ENCODE peak calls at places on chromosomes 13 and 19, in seven cellular contexts. One of them, this sample, is unnamed. For H3K9me3, the result is how much of the 10 kb centered on the place peaks cover.

GRCh38 chr19:46787331-46788100 is 878 bp downstream of the SLC1A5 start:
- DNase-seq in naive thymus-derived CD4-positive, alpha-beta T cell: peak
- DNase-seq in tibial artery: peak
- DNase-seq in lower lobe of right lung: peak
- DNase-seq in effector memory CD4-positive, alpha-beta T cell: peak
- DNase-seq in breast epithelium: peak
- DNase-seq in right cardiac atrium: peak
- DNase-seq in this sample: no peak

GRCh38 chr13:33110713-33111413 is 94.6 kb downstream of the KL start:
- DNase-seq in naive thymus-derived CD4-positive, alpha-beta T cell: no peak
- DNase-seq in tibial artery: peak
- DNase-seq in lower lobe of right lung: peak
- DNase-seq in effector memory CD4-positive, alpha-beta T cell: no peak
- DNase-seq in breast epithelium: peak
- DNase-seq in right cardiac atrium: peak
- DNase-seq in this sample: peak

GRCh38 chr13:97976551-97977375 is 23.3 kb downstream of the IPO5 start:
- DNase-seq in naive thymus-derived CD4-positive, alpha-beta T cell: no peak
- DNase-seq in tibial artery: no peak
- DNase-seq in lower lobe of right lung: peak
- DNase-seq in effector memory CD4-positive, alpha-beta T cell: no peak
- DNase-seq in breast epithelium: no peak
- DNase-seq in right cardiac atrium: no peak
- DNase-seq in this sample: no peak

GRCh38 chr13:21240586-21240985 is 64.1 kb downstream of the MRPL57 start:
- DNase-seq in naive thymus-derived CD4-positive, alpha-beta T cell: no peak
- DNase-seq in tibial artery: no peak
- DNase-seq in lower lobe of right lung: no peak
- DNase-seq in effector memory CD4-positive, alpha-beta T cell: no peak
- DNase-seq in breast epithelium: no peak
- DNase-seq in right cardiac atrium: no peak
- DNase-seq in this sample: no peak

GRCh38 chr13:95955719-95956118 is 97.5 kb downstream of the UGGT2 start:
- DNase-seq in naive thymus-derived CD4-positive, alpha-beta T cell: no peak
- DNase-seq in tibial artery: no peak
- DNase-seq in lower lobe of right lung: no peak
- DNase-seq in effector memory CD4-positive, alpha-beta T cell: no peak
- DNase-seq in breast epithelium: no peak
- DNase-seq in right cardiac atrium: no peak
- DNase-seq in this sample: no peak

GRCh38 chr13:112732679-112733078 is 42.8 kb downstream of the ATP11A start:
- DNase-seq in naive thymus-derived CD4-positive, alpha-beta T cell: no peak
- DNase-seq in tibial artery: no peak
- DNase-seq in lower lobe of right lung: no peak
- DNase-seq in effector memory CD4-positive, alpha-beta T cell: no peak
- DNase-seq in breast epithelium: no peak
- DNase-seq in right cardiac atrium: no peak
- DNase-seq in this sample: no peak

GRCh38 chr13:113466321-113466836 is 13.1 kb upstream of the ADPRHL1 start:
- DNase-seq in naive thymus-derived CD4-positive, alpha-beta T cell: no peak
- DNase-seq in tibial artery: no peak
- DNase-seq in lower lobe of right lung: no peak
- DNase-seq in effector memory CD4-positive, alpha-beta T cell: no peak
- DNase-seq in breast epithelium: no peak
- DNase-seq in right cardiac atrium: no peak
- DNase-seq in this sample: no peak

GRCh38 chr19:53511933-53512374 is 26.0 kb upstream of the ZNF331 start:
- DNase-seq in naive thymus-derived CD4-positive, alpha-beta T cell: peak
- DNase-seq in tibial artery: peak
- DNase-seq in lower lobe of right lung: peak
- DNase-seq in effector memory CD4-positive, alpha-beta T cell: peak
- DNase-seq in breast epithelium: peak
- DNase-seq in right cardiac atrium: peak
- DNase-seq in this sample: peak

GRCh38 chr13:32824671-32825070 is 191.6 kb upstream of the KL start:
- DNase-seq in naive thymus-derived CD4-positive, alpha-beta T cell: no peak
- DNase-seq in tibial artery: no peak
- DNase-seq in lower lobe of right lung: no peak
- DNase-seq in effector memory CD4-positive, alpha-beta T cell: no peak
- DNase-seq in breast epithelium: no peak
- DNase-seq in right cardiac atrium: no peak
- DNase-seq in this sample: no peak

GRCh38 chr13:101779147-101779546 is 326.7 kb downstream of the ITGBL1 start:
- DNase-seq in naive thymus-derived CD4-positive, alpha-beta T cell: no peak
- DNase-seq in tibial artery: no peak
- DNase-seq in lower lobe of right lung: no peak
- DNase-seq in effector memory CD4-positive, alpha-beta T cell: no peak
- DNase-seq in breast epithelium: no peak
- DNase-seq in right cardiac atrium: no peak
- DNase-seq in this sample: no peak

GRCh38 chr13:101567841-101568240 is 115.4 kb downstream of the ITGBL1 start:
- DNase-seq in naive thymus-derived CD4-positive, alpha-beta T cell: no peak
- DNase-seq in tibial artery: no peak
- DNase-seq in lower lobe of right lung: no peak
- DNase-seq in effector memory CD4-positive, alpha-beta T cell: no peak
- DNase-seq in breast epithelium: no peak
- DNase-seq in right cardiac atrium: no peak
- DNase-seq in this sample: no peak

GRCh38 chr13:71374471-71375041 is 492.4 kb downstream of the DACH1 start:
- DNase-seq in naive thymus-derived CD4-positive, alpha-beta T cell: no peak
- DNase-seq in tibial artery: no peak
- DNase-seq in lower lobe of right lung: no peak
- DNase-seq in effector memory CD4-positive, alpha-beta T cell: no peak
- DNase-seq in breast epithelium: no peak
- DNase-seq in right cardiac atrium: no peak
- DNase-seq in this sample: no peak

GRCh38 chr13:25117312-25117711 is 21.4 kb downstream of the PABPC3 start:
- DNase-seq in naive thymus-derived CD4-positive, alpha-beta T cell: no peak
- DNase-seq in tibial artery: no peak
- DNase-seq in lower lobe of right lung: no peak
- DNase-seq in effector memory CD4-positive, alpha-beta T cell: no peak
- DNase-seq in breast epithelium: no peak
- DNase-seq in right cardiac atrium: no peak
- DNase-seq in this sample: no peak

GRCh38 chr19:54158812-54159351 is 639 bp downstream of the LENG1 start:
- DNase-seq in naive thymus-derived CD4-positive, alpha-beta T cell: peak
- DNase-seq in tibial artery: no peak
- DNase-seq in lower lobe of right lung: no peak
- DNase-seq in effector memory CD4-positive, alpha-beta T cell: no peak
- DNase-seq in breast epithelium: no peak
- DNase-seq in right cardiac atrium: peak
- DNase-seq in this sample: no peak

GRCh38 chr13:29707876-29708543 is 112.5 kb upstream of the SLC7A1 start:
- DNase-seq in naive thymus-derived CD4-positive, alpha-beta T cell: peak
- DNase-seq in tibial artery: no peak
- DNase-seq in lower lobe of right lung: no peak
- DNase-seq in effector memory CD4-positive, alpha-beta T cell: peak
- DNase-seq in breast epithelium: no peak
- DNase-seq in right cardiac atrium: peak
- DNase-seq in this sample: no peak

GRCh38 chr13:48096670-48097069 is 1.8 kb upstream of the MED4 start:
- DNase-seq in naive thymus-derived CD4-positive, alpha-beta T cell: no peak
- DNase-seq in tibial artery: no peak
- DNase-seq in lower lobe of right lung: no peak
- DNase-seq in effector memory CD4-positive, alpha-beta T cell: no peak
- DNase-seq in breast epithelium: no peak
- DNase-seq in right cardiac atrium: no peak
- DNase-seq in this sample: no peak

GRCh38 chr19:14114854-14115253 is 2.7 kb downstream of the PRKACA start:
- DNase-seq in naive thymus-derived CD4-positive, alpha-beta T cell: peak
- DNase-seq in tibial artery: peak
- DNase-seq in lower lobe of right lung: peak
- DNase-seq in effector memory CD4-positive, alpha-beta T cell: peak
- DNase-seq in breast epithelium: no peak
- DNase-seq in right cardiac atrium: peak
- DNase-seq in this sample: no peak

GRCh38 chr19:17671906-17672305 is 16.2 kb downstream of the UNC13A start:
- DNase-seq in naive thymus-derived CD4-positive, alpha-beta T cell: no peak
- DNase-seq in tibial artery: no peak
- DNase-seq in lower lobe of right lung: no peak
- DNase-seq in effector memory CD4-positive, alpha-beta T cell: no peak
- DNase-seq in breast epithelium: no peak
- DNase-seq in right cardiac atrium: no peak
- DNase-seq in this sample: no peak

GRCh38 chr19:52735734-52736133 is 890 bp upstream of the ZNF611 start:
- DNase-seq in naive thymus-derived CD4-positive, alpha-beta T cell: no peak
- DNase-seq in tibial artery: peak
- DNase-seq in lower lobe of right lung: peak
- DNase-seq in effector memory CD4-positive, alpha-beta T cell: no peak
- DNase-seq in breast epithelium: peak
- DNase-seq in right cardiac atrium: peak
- DNase-seq in this sample: peak

GRCh38 chr13:51148223-51148951 is 37.3 kb upstream of the C13orf42 start:
- DNase-seq in naive thymus-derived CD4-positive, alpha-beta T cell: peak
- DNase-seq in tibial artery: no peak
- DNase-seq in lower lobe of right lung: no peak
- DNase-seq in effector memory CD4-positive, alpha-beta T cell: no peak
- DNase-seq in breast epithelium: no peak
- DNase-seq in right cardiac atrium: peak
- DNase-seq in this sample: no peak

GRCh38 chr13:67063036-67063435 is 167.1 kb downstream of the PCDH9 start:
- DNase-seq in naive thymus-derived CD4-positive, alpha-beta T cell: no peak
- DNase-seq in tibial artery: no peak
- DNase-seq in lower lobe of right lung: no peak
- DNase-seq in effector memory CD4-positive, alpha-beta T cell: no peak
- DNase-seq in breast epithelium: peak
- DNase-seq in right cardiac atrium: no peak
- DNase-seq in this sample: no peak

GRCh38 chr13:76737526-76737925 is 148.7 kb downstream of the KCTD12 start:
- DNase-seq in naive thymus-derived CD4-positive, alpha-beta T cell: no peak
- DNase-seq in tibial artery: no peak
- DNase-seq in lower lobe of right lung: no peak
- DNase-seq in effector memory CD4-positive, alpha-beta T cell: no peak
- DNase-seq in breast epithelium: no peak
- DNase-seq in right cardiac atrium: no peak
- DNase-seq in this sample: no peak

GRCh38 chr19:48873476-48874308 is 1.5 kb downstream of the PPP1R15A start:
- DNase-seq in naive thymus-derived CD4-positive, alpha-beta T cell: peak
- DNase-seq in tibial artery: no peak
- DNase-seq in lower lobe of right lung: no peak
- DNase-seq in effector memory CD4-positive, alpha-beta T cell: no peak
- DNase-seq in breast epithelium: no peak
- DNase-seq in right cardiac atrium: no peak
- DNase-seq in this sample: no peak

GRCh38 chr19:19342086-19343015 is 21.7 kb downstream of the MAU2 start:
- DNase-seq in naive thymus-derived CD4-positive, alpha-beta T cell: no peak
- DNase-seq in tibial artery: no peak
- DNase-seq in lower lobe of right lung: peak
- DNase-seq in effector memory CD4-positive, alpha-beta T cell: no peak
- DNase-seq in breast epithelium: peak
- DNase-seq in right cardiac atrium: peak
- DNase-seq in this sample: no peak

GRCh38 chr19:45177817-45178261 is at the start of gene TRAPPC6A:
- DNase-seq in naive thymus-derived CD4-positive, alpha-beta T cell: no peak
- DNase-seq in tibial artery: no peak
- DNase-seq in lower lobe of right lung: no peak
- DNase-seq in effector memory CD4-positive, alpha-beta T cell: no peak
- DNase-seq in breast epithelium: no peak
- DNase-seq in right cardiac atrium: no peak
- DNase-seq in this sample: no peak

GRCh38 chr19:41335467-41335866 is 18.3 kb downstream of the TGFB1 start:
- DNase-seq in naive thymus-derived CD4-positive, alpha-beta T cell: no peak
- DNase-seq in tibial artery: no peak
- DNase-seq in lower lobe of right lung: no peak
- DNase-seq in effector memory CD4-positive, alpha-beta T cell: no peak
- DNase-seq in breast epithelium: no peak
- DNase-seq in right cardiac atrium: no peak
- DNase-seq in this sample: no peak

GRCh38 chr19:801030-801860 is 4.0 kb downstream of the PTBP1 start:
- DNase-seq in naive thymus-derived CD4-positive, alpha-beta T cell: no peak
- DNase-seq in tibial artery: peak
- DNase-seq in lower lobe of right lung: peak
- DNase-seq in effector memory CD4-positive, alpha-beta T cell: no peak
- DNase-seq in breast epithelium: no peak
- DNase-seq in right cardiac atrium: peak
- DNase-seq in this sample: peak

DNA sequence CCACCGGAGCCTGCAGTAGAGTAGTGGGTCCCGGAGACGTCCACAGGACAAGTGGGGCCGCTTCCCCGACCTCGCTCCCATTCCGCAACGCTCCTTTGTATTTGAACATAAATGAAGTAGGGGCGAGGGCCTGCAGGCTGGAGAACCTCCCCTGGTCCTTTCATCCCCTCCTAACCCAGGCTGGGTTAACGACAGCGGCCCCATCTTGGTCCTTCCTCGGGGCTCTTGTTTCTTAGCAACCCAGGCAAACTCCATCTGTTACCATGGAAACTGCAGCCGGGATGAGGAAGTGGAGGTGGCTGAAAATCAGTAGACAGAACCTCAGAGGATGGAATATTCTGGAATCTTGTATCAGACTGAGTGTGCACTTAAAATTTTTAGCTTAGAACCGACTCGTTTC is 132.6 kb upstream of the USP29 start:
- DNase-seq in naive thymus-derived CD4-positive, alpha-beta T cell: no peak
- DNase-seq in tibial artery: no peak
- DNase-seq in lower lobe of right lung: no peak
- DNase-seq in effector memory CD4-positive, alpha-beta T cell: no peak
- DNase-seq in breast epithelium: no peak
- DNase-seq in right cardiac atrium: no peak
- DNase-seq in this sample: no peak
- H3K9me3 ChIP-seq in naive thymus-derived CD4-positive, alpha-beta T cell: under half
- H3K9me3 ChIP-seq in tibial artery: under half
- H3K9me3 ChIP-seq in lower lobe of right lung: under half
- H3K9me3 ChIP-seq in effector memory CD4-positive, alpha-beta T cell: under half
- H3K9me3 ChIP-seq in breast epithelium: under half
- H3K9me3 ChIP-seq in right cardiac atrium: under half
- H3K9me3 ChIP-seq in this sample: under half

DNA sequence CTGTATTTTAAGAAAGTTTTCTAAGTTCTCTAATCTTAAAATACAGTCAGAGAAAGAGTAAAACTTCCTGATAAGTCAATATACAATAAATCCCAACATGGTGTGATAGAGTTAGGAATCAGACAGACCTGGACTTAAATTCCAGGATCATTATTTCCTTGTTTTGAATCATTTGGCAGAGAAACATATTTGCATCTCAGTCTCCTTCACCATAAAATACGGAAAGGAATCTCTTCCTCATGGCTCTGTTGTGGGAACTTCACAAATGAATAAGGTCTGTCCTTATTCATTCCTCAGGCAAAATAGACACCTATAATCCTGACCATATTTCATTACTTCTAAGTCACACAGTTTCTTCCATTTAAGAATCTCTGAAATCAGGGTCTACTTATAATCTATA is 19.3 kb upstream of the SERP2 start:
- DNase-seq in naive thymus-derived CD4-positive, alpha-beta T cell: no peak
- DNase-seq in tibial artery: no peak
- DNase-seq in lower lobe of right lung: no peak
- DNase-seq in effector memory CD4-positive, alpha-beta T cell: no peak
- DNase-seq in breast epithelium: no peak
- DNase-seq in right cardiac atrium: no peak
- DNase-seq in this sample: no peak
- H3K9me3 ChIP-seq in naive thymus-derived CD4-positive, alpha-beta T cell: under half
- H3K9me3 ChIP-seq in tibial artery: under half
- H3K9me3 ChIP-seq in lower lobe of right lung: under half
- H3K9me3 ChIP-seq in effector memory CD4-positive, alpha-beta T cell: under half
- H3K9me3 ChIP-seq in breast epithelium: under half
- H3K9me3 ChIP-seq in right cardiac atrium: under half
- H3K9me3 ChIP-seq in this sample: under half

GRCh38 chr19:2850256-2850925 is 9.1 kb downstream of the ZNF555 start:
- DNase-seq in naive thymus-derived CD4-positive, alpha-beta T cell: no peak
- DNase-seq in tibial artery: no peak
- DNase-seq in lower lobe of right lung: no peak
- DNase-seq in effector memory CD4-positive, alpha-beta T cell: no peak
- DNase-seq in breast epithelium: no peak
- DNase-seq in right cardiac atrium: no peak
- DNase-seq in this sample: no peak
- H3K9me3 ChIP-seq in naive thymus-derived CD4-positive, alpha-beta T cell: under half
- H3K9me3 ChIP-seq in tibial artery: under half
- H3K9me3 ChIP-seq in lower lobe of right lung: half or more
- H3K9me3 ChIP-seq in effector memory CD4-positive, alpha-beta T cell: under half
- H3K9me3 ChIP-seq in breast epithelium: half or more
- H3K9me3 ChIP-seq in right cardiac atrium: under half
- H3K9me3 ChIP-seq in this sample: half or more

GRCh38 chr19:40009674-40010073 is 12.8 kb downstream of the ZNF546 start:
- DNase-seq in naive thymus-derived CD4-positive, alpha-beta T cell: no peak
- DNase-seq in tibial artery: no peak
- DNase-seq in lower lobe of right lung: no peak
- DNase-seq in effector memory CD4-positive, alpha-beta T cell: no peak
- DNase-seq in breast epithelium: no peak
- DNase-seq in right cardiac atrium: no peak
- DNase-seq in this sample: no peak
- H3K9me3 ChIP-seq in naive thymus-derived CD4-positive, alpha-beta T cell: under half
- H3K9me3 ChIP-seq in tibial artery: under half
- H3K9me3 ChIP-seq in lower lobe of right lung: under half
- H3K9me3 ChIP-seq in effector memory CD4-positive, alpha-beta T cell: under half
- H3K9me3 ChIP-seq in breast epithelium: under half
- H3K9me3 ChIP-seq in right cardiac atrium: under half
- H3K9me3 ChIP-seq in this sample: under half